ENCODE peak calls at places on chromosomes 6 and 20, in five cellular contexts. One of them, this sample, is unnamed.

GRCh38 chr20:48679603-48680002 is 148.2 kb downstream of the PREX1 start:
- DNase-seq in stomach: no peak
- DNase-seq in NCI-H1694 treated with DMSO at 0.1 percent for 48 hours: no peak
- DNase-seq in NCI-H1417: no peak
- DNase-seq in psoas muscle: no peak
- DNase-seq in this sample: no peak

GRCh38 chr6:5378331-5378730 is 117.0 kb downstream of the FARS2 start:
- DNase-seq in psoas muscle: no peak
- DNase-seq in stomach: no peak
- DNase-seq in NCI-H1694 treated with DMSO at 0.1 percent for 48 hours: no peak
- DNase-seq in NCI-H1417: no peak
- DNase-seq in this sample: no peak

GRCh38 chr6:130944486-130944885 is 117.3 kb downstream of the SMLR1 start:
- DNase-seq in NCI-H1417: no peak
- DNase-seq in stomach: no peak
- DNase-seq in psoas muscle: no peak
- DNase-seq in NCI-H1694 treated with DMSO at 0.1 percent for 48 hours: no peak
- DNase-seq in this sample: no peak

GRCh38 chr6:68880050-68880449 is 245.0 kb downstream of the ADGRB3 start:
- DNase-seq in NCI-H1417: no peak
- DNase-seq in psoas muscle: no peak
- DNase-seq in stomach: no peak
- DNase-seq in NCI-H1694 treated with DMSO at 0.1 percent for 48 hours: no peak
- DNase-seq in this sample: no peak

GRCh38 chr6:116055513-116055912 is 5.2 kb downstream of the FRK start:
- DNase-seq in NCI-H1694 treated with DMSO at 0.1 percent for 48 hours: no peak
- DNase-seq in psoas muscle: no peak
- DNase-seq in stomach: no peak
- DNase-seq in NCI-H1417: no peak
- DNase-seq in this sample: no peak

GRCh38 chr6:13519839-13520238 is 32.4 kb upstream of the GFOD1 start:
- DNase-seq in NCI-H1694 treated with DMSO at 0.1 percent for 48 hours: no peak
- DNase-seq in NCI-H1417: no peak
- DNase-seq in psoas muscle: no peak
- DNase-seq in stomach: no peak
- DNase-seq in this sample: no peak

GRCh38 chr6:163814494-163815364 is 400.2 kb downstream of the QKI start:
- DNase-seq in NCI-H1417: no peak
- DNase-seq in stomach: no peak
- DNase-seq in NCI-H1694 treated with DMSO at 0.1 percent for 48 hours: no peak
- DNase-seq in psoas muscle: peak
- DNase-seq in this sample: no peak

GRCh38 chr6:143062551-143062950 is 1.9 kb downstream of the AIG1 start:
- DNase-seq in NCI-H1417: no peak
- DNase-seq in psoas muscle: no peak
- DNase-seq in NCI-H1694 treated with DMSO at 0.1 percent for 48 hours: no peak
- DNase-seq in stomach: no peak
- DNase-seq in this sample: no peak

GRCh38 chr6:11264100-11264499 is 31.6 kb upstream of the NEDD9 start:
- DNase-seq in stomach: no peak
- DNase-seq in NCI-H1417: no peak
- DNase-seq in psoas muscle: no peak
- DNase-seq in NCI-H1694 treated with DMSO at 0.1 percent for 48 hours: no peak
- DNase-seq in this sample: no peak

GRCh38 chr20:4235512-4236043 is 220.2 kb upstream of the RNF24 start:
- DNase-seq in NCI-H1417: no peak
- DNase-seq in stomach: no peak
- DNase-seq in NCI-H1694 treated with DMSO at 0.1 percent for 48 hours: no peak
- DNase-seq in psoas muscle: no peak
- DNase-seq in this sample: no peak

This sample was measured in effector memory CD8-positive, alpha-beta T cell.